ENCODE peak calls at places on chromosomes 7 and 10, in six cellular contexts. One of them, this sample, is unnamed.

GRCh38 chr7:44068054-44068453 is 2.7 kb upstream of the PGAM2 start:
- DNase-seq in HFF-Myc: no peak
- DNase-seq in glutamatergic neuron: no peak
- DNase-seq in AG04450: no peak
- DNase-seq in mammary epithelial cell: no peak
- DNase-seq in tibial nerve: no peak
- DNase-seq in this sample: no peak

GRCh38 chr10:865257-865656 is 66.2 kb downstream of the LARP4B start:
- DNase-seq in HFF-Myc: no peak
- DNase-seq in glutamatergic neuron: no peak
- DNase-seq in AG04450: no peak
- DNase-seq in mammary epithelial cell: no peak
- DNase-seq in tibial nerve: no peak
- DNase-seq in this sample: no peak

GRCh38 chr7:133345690-133346421 is 93.0 kb downstream of the EXOC4 start:
- DNase-seq in HFF-Myc: no peak
- DNase-seq in glutamatergic neuron: no peak
- DNase-seq in AG04450: no peak
- DNase-seq in mammary epithelial cell: no peak
- DNase-seq in tibial nerve: no peak
- DNase-seq in this sample: no peak

GRCh38 chr7:120841608-120842007 is 16.3 kb downstream of the TSPAN12 start:
- DNase-seq in HFF-Myc: no peak
- DNase-seq in glutamatergic neuron: no peak
- DNase-seq in AG04450: no peak
- DNase-seq in mammary epithelial cell: no peak
- DNase-seq in tibial nerve: no peak
- DNase-seq in this sample: no peak

GRCh38 chr10:5283305-5284158 is 81.2 kb upstream of the UCN3 start:
- DNase-seq in HFF-Myc: no peak
- DNase-seq in glutamatergic neuron: peak
- DNase-seq in AG04450: peak
- DNase-seq in mammary epithelial cell: peak
- DNase-seq in tibial nerve: peak
- DNase-seq in this sample: no peak

GRCh38 chr10:132095403-132096113 is 29.8 kb downstream of the JAKMIP3 start:
- DNase-seq in HFF-Myc: no peak
- DNase-seq in glutamatergic neuron: no peak
- DNase-seq in AG04450: no peak
- DNase-seq in mammary epithelial cell: no peak
- DNase-seq in tibial nerve: no peak
- DNase-seq in this sample: peak

GRCh38 chr10:91170418-91170817 is 50.0 kb upstream of the PCGF5 start:
- DNase-seq in HFF-Myc: no peak
- DNase-seq in glutamatergic neuron: no peak
- DNase-seq in AG04450: no peak
- DNase-seq in mammary epithelial cell: no peak
- DNase-seq in tibial nerve: no peak
- DNase-seq in this sample: no peak

GRCh38 chr10:91190388-91190870 is 30.0 kb upstream of the PCGF5 start:
- DNase-seq in HFF-Myc: no peak
- DNase-seq in glutamatergic neuron: no peak
- DNase-seq in AG04450: no peak
- DNase-seq in mammary epithelial cell: no peak
- DNase-seq in tibial nerve: no peak
- DNase-seq in this sample: no peak

GRCh38 chr10:25113231-25114035 is 61.4 kb upstream of the GPR158 start:
- DNase-seq in HFF-Myc: peak
- DNase-seq in glutamatergic neuron: peak
- DNase-seq in AG04450: peak
- DNase-seq in mammary epithelial cell: peak
- DNase-seq in tibial nerve: peak
- DNase-seq in this sample: peak

GRCh38 chr10:125023269-125023668 is 81.3 kb downstream of the ZRANB1 start:
- DNase-seq in HFF-Myc: no peak
- DNase-seq in glutamatergic neuron: no peak
- DNase-seq in AG04450: no peak
- DNase-seq in mammary epithelial cell: no peak
- DNase-seq in tibial nerve: no peak
- DNase-seq in this sample: no peak

GRCh38 chr10:27771231-27771630 is 25.6 kb upstream of the MKX start:
- DNase-seq in HFF-Myc: no peak
- DNase-seq in glutamatergic neuron: no peak
- DNase-seq in AG04450: no peak
- DNase-seq in mammary epithelial cell: no peak
- DNase-seq in tibial nerve: no peak
- DNase-seq in this sample: no peak

GRCh38 chr10:3886666-3887251 is 101.8 kb upstream of the KLF6 start:
- DNase-seq in HFF-Myc: peak
- DNase-seq in glutamatergic neuron: no peak
- DNase-seq in AG04450: peak
- DNase-seq in mammary epithelial cell: peak
- DNase-seq in tibial nerve: no peak
- DNase-seq in this sample: no peak

GRCh38 chr7:3575753-3576531 is 274.9 kb downstream of the SDK1 start:
- DNase-seq in HFF-Myc: no peak
- DNase-seq in glutamatergic neuron: no peak
- DNase-seq in AG04450: no peak
- DNase-seq in mammary epithelial cell: no peak
- DNase-seq in tibial nerve: no peak
- DNase-seq in this sample: no peak

GRCh38 chr7:977326-978048 is 2.1 kb upstream of the COX19 start:
- DNase-seq in HFF-Myc: no peak
- DNase-seq in glutamatergic neuron: no peak
- DNase-seq in AG04450: no peak
- DNase-seq in mammary epithelial cell: peak
- DNase-seq in tibial nerve: no peak
- DNase-seq in this sample: no peak

GRCh38 chr7:47193003-47193402 is 388.9 kb downstream of the TNS3 start:
- DNase-seq in HFF-Myc: no peak
- DNase-seq in glutamatergic neuron: no peak
- DNase-seq in AG04450: no peak
- DNase-seq in mammary epithelial cell: no peak
- DNase-seq in tibial nerve: no peak
- DNase-seq in this sample: no peak

GRCh38 chr7:80883188-80884025 is 35.4 kb downstream of the SEMA3C start:
- DNase-seq in HFF-Myc: peak
- DNase-seq in glutamatergic neuron: no peak
- DNase-seq in AG04450: peak
- DNase-seq in mammary epithelial cell: peak
- DNase-seq in tibial nerve: no peak
- DNase-seq in this sample: no peak

GRCh38 chr10:86282664-86283465 is 83.7 kb downstream of the GRID1 start:
- DNase-seq in HFF-Myc: no peak
- DNase-seq in glutamatergic neuron: peak
- DNase-seq in AG04450: no peak
- DNase-seq in mammary epithelial cell: no peak
- DNase-seq in tibial nerve: no peak
- DNase-seq in this sample: no peak

GRCh38 chr10:69828115-69828870 is 26.6 kb downstream of the COL13A1 start:
- DNase-seq in HFF-Myc: no peak
- DNase-seq in glutamatergic neuron: no peak
- DNase-seq in AG04450: no peak
- DNase-seq in mammary epithelial cell: no peak
- DNase-seq in tibial nerve: no peak
- DNase-seq in this sample: no peak

GRCh38 chr7:90401989-90402388 is 1.3 kb upstream of the CLDN12 start:
- DNase-seq in HFF-Myc: no peak
- DNase-seq in glutamatergic neuron: no peak
- DNase-seq in AG04450: no peak
- DNase-seq in mammary epithelial cell: no peak
- DNase-seq in tibial nerve: no peak
- DNase-seq in this sample: no peak

GRCh38 chr7:148334959-148335577 is 255.5 kb upstream of the C7orf33 start:
- DNase-seq in HFF-Myc: no peak
- DNase-seq in glutamatergic neuron: no peak
- DNase-seq in AG04450: no peak
- DNase-seq in mammary epithelial cell: peak
- DNase-seq in tibial nerve: no peak
- DNase-seq in this sample: no peak

GRCh38 chr7:124784879-124785818 is 19.6 kb upstream of the GPR37 start:
- DNase-seq in HFF-Myc: peak
- DNase-seq in glutamatergic neuron: peak
- DNase-seq in AG04450: peak
- DNase-seq in mammary epithelial cell: peak
- DNase-seq in tibial nerve: no peak
- DNase-seq in this sample: no peak

GRCh38 chr10:124481717-124482116 is 20.1 kb downstream of the LHPP start:
- DNase-seq in HFF-Myc: no peak
- DNase-seq in glutamatergic neuron: no peak
- DNase-seq in AG04450: no peak
- DNase-seq in mammary epithelial cell: no peak
- DNase-seq in tibial nerve: no peak
- DNase-seq in this sample: no peak

GRCh38 chr7:38311329-38311937 is 38.0 kb upstream of the TARP start:
- DNase-seq in HFF-Myc: no peak
- DNase-seq in glutamatergic neuron: no peak
- DNase-seq in AG04450: no peak
- DNase-seq in mammary epithelial cell: no peak
- DNase-seq in tibial nerve: no peak
- DNase-seq in this sample: no peak

GRCh38 chr10:94366382-94366781 is 3.6 kb upstream of the NOC3L start:
- DNase-seq in HFF-Myc: no peak
- DNase-seq in glutamatergic neuron: no peak
- DNase-seq in AG04450: no peak
- DNase-seq in mammary epithelial cell: no peak
- DNase-seq in tibial nerve: no peak
- DNase-seq in this sample: no peak

GRCh38 chr10:94362360-94363250 is at the start of gene NOC3L:
- DNase-seq in HFF-Myc: peak
- DNase-seq in glutamatergic neuron: peak
- DNase-seq in AG04450: peak
- DNase-seq in mammary epithelial cell: peak
- DNase-seq in tibial nerve: peak
- DNase-seq in this sample: peak

GRCh38 chr10:94361161-94361794 is 1.5 kb downstream of the NOC3L start:
- DNase-seq in HFF-Myc: no peak
- DNase-seq in glutamatergic neuron: no peak
- DNase-seq in AG04450: no peak
- DNase-seq in mammary epithelial cell: peak
- DNase-seq in tibial nerve: no peak
- DNase-seq in this sample: no peak

GRCh38 chr10:94364480-94364879 is 1.7 kb upstream of the NOC3L start:
- DNase-seq in HFF-Myc: no peak
- DNase-seq in glutamatergic neuron: no peak
- DNase-seq in AG04450: no peak
- DNase-seq in mammary epithelial cell: no peak
- DNase-seq in tibial nerve: no peak
- DNase-seq in this sample: no peak

DNA sequence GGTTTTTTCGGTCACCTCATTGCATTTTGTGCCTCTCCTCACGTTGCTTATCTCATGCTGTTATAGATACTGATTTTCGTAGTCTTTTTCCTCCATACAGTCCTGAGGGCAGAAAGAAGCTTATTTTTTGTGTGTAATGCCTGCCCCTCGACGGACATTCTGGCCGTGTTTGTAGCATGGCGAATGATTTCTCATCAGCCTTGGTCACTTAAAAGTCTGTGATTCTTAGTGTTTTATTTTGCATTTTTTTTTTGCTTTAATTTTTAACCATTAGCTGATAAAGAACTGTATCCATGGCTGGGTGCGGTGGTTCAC is 469 bp upstream of the NOC3L start:
- DNase-seq in HFF-Myc: no peak
- DNase-seq in glutamatergic neuron: no peak
- DNase-seq in AG04450: no peak
- DNase-seq in mammary epithelial cell: no peak
- DNase-seq in tibial nerve: no peak
- DNase-seq in this sample: no peak
- TF ChIP-seq CTCF in HFF-Myc: no peak
- TF ChIP-seq CTCF in glutamatergic neuron: no peak
- TF ChIP-seq CTCF in AG04450: no peak
- TF ChIP-seq CTCF in mammary epithelial cell: no peak
- TF ChIP-seq CTCF in tibial nerve: no peak
- TF ChIP-seq CTCF in this sample: no peak

DNA sequence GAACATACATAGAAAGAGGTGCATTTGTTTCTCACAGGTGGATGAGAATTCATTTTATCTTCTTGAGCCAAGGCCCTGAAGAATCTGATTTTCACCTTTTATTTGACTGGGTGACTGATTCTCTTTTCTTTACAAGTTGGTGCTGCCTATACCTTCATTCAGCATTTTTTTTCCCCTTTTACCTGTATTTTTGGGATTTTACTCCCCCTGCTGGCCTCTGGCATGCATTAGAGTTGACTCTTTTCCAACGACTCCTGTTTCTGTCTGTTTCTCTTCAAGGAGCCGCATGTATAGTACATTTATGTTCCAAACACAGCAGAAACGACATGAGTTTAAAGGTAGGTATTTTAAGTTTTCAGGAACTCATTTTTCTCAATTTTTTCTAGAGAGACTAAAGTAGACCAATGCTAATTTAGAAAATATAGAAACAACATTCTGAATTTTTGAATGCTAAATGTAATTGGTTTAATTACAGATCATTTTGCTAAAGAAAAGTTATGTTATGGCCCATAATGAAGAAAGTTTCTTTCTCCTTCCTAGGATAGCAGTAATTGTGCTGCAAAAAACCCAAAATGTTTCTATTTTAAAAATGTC is 149.8 kb upstream of the HDAC9 start:
- DNase-seq in HFF-Myc: no peak
- DNase-seq in glutamatergic neuron: peak
- DNase-seq in AG04450: no peak
- DNase-seq in mammary epithelial cell: peak
- DNase-seq in tibial nerve: no peak
- DNase-seq in this sample: no peak
- TF ChIP-seq CTCF in HFF-Myc: peak
- TF ChIP-seq CTCF in glutamatergic neuron: peak
- TF ChIP-seq CTCF in AG04450: peak
- TF ChIP-seq CTCF in mammary epithelial cell: peak
- TF ChIP-seq CTCF in tibial nerve: peak
- TF ChIP-seq CTCF in this sample: peak

GRCh38 chr7:73985737-73986141 is 42.2 kb upstream of the ELN start:
- DNase-seq in HFF-Myc: no peak
- DNase-seq in glutamatergic neuron: no peak
- DNase-seq in AG04450: no peak
- DNase-seq in mammary epithelial cell: no peak
- DNase-seq in tibial nerve: no peak
- DNase-seq in this sample: no peak
- TF ChIP-seq CTCF in HFF-Myc: no peak
- TF ChIP-seq CTCF in glutamatergic neuron: no peak
- TF ChIP-seq CTCF in AG04450: no peak
- TF ChIP-seq CTCF in mammary epithelial cell: no peak
- TF ChIP-seq CTCF in tibial nerve: no peak
- TF ChIP-seq CTCF in this sample: no peak

DNA sequence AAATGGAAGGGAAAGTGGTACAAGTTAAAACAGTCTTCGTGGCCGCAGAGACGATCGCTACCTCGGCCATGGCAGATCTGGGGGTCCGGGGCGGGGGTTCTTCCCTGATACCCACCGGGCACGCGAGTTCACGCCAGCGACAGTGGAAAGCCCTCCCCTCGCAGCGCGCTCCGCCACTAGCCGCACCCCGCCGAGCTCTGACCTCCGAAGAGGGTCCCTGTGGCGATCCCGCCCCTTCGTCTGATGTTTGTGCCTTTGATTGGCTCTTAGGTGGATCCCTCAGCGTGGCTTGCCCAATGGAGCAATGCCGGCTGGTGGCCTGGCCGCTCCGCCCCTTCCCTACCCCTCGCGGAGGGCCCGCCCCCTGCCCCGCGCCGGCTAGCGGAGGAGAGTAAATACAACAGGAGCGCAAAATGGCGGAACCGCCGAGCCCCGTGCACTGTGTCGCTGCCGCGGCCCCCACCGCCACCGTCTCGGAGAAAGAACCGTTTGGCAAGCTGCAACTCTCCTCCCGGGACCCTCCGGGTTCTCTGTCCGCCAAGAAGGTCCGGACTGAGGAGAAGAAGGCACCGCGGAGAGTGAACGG is at the start of gene RSBN1L:
- DNase-seq in HFF-Myc: peak
- DNase-seq in glutamatergic neuron: peak
- DNase-seq in AG04450: peak
- DNase-seq in mammary epithelial cell: peak
- DNase-seq in tibial nerve: peak
- DNase-seq in this sample: peak
- TF ChIP-seq CTCF in HFF-Myc: peak
- TF ChIP-seq CTCF in glutamatergic neuron: peak
- TF ChIP-seq CTCF in AG04450: peak
- TF ChIP-seq CTCF in mammary epithelial cell: peak
- TF ChIP-seq CTCF in tibial nerve: peak
- TF ChIP-seq CTCF in this sample: peak